ENCODE peak calls at places on chromosomes 4 and X, in nine cellular contexts. One of them, this sample, is unnamed.
A peak's percentile ranks its signal among the peaks of the same experiment; 100 is the strongest.

GRCh38 chr4:16969696-16970135 is 71.3 kb upstream of the LDB2 start:
- DNase-seq in Peyer's patch: peak; percentile 62
- DNase-seq in thoracic aorta: no peak
- DNase-seq in HCT116: no peak
- DNase-seq in neuronal stem cell: no peak
- DNase-seq in upper lobe of right lung: no peak
- DNase-seq in tibial nerve: no peak
- DNase-seq in lung: no peak
- DNase-seq in SJSA1: peak; percentile 26
- DNase-seq in this sample: no peak

GRCh38 chrX:11509786-11510185 is 155.9 kb downstream of the ARHGAP6 start:
- DNase-seq in neuronal stem cell: no peak
- DNase-seq in thoracic aorta: no peak
- DNase-seq in tibial nerve: no peak
- DNase-seq in Peyer's patch: no peak
- DNase-seq in HCT116: no peak
- DNase-seq in lung: no peak
- DNase-seq in upper lobe of right lung: no peak
- DNase-seq in SJSA1: no peak
- DNase-seq in this sample: no peak

GRCh38 chr4:106585920-106586349 is 217.4 kb upstream of the GIMD1 start:
- DNase-seq in SJSA1: no peak
- DNase-seq in upper lobe of right lung: no peak
- DNase-seq in thoracic aorta: no peak
- DNase-seq in neuronal stem cell: no peak
- DNase-seq in lung: no peak
- DNase-seq in tibial nerve: no peak
- DNase-seq in Peyer's patch: no peak
- DNase-seq in HCT116: no peak
- DNase-seq in this sample: no peak

GRCh38 chr4:187128226-187128625 is 404.6 kb upstream of the FAT1 start:
- DNase-seq in lung: no peak
- DNase-seq in SJSA1: peak; percentile 82
- DNase-seq in tibial nerve: no peak
- DNase-seq in Peyer's patch: no peak
- DNase-seq in upper lobe of right lung: no peak
- DNase-seq in HCT116: no peak
- DNase-seq in thoracic aorta: no peak
- DNase-seq in neuronal stem cell: no peak
- DNase-seq in this sample: no peak

GRCh38 chrX:81259714-81260395 is 58.0 kb downstream of the SH3BGRL start:
- DNase-seq in thoracic aorta: no peak
- DNase-seq in upper lobe of right lung: no peak
- DNase-seq in tibial nerve: no peak
- DNase-seq in lung: no peak
- DNase-seq in neuronal stem cell: no peak
- DNase-seq in HCT116: no peak
- DNase-seq in SJSA1: no peak
- DNase-seq in Peyer's patch: no peak
- DNase-seq in this sample: no peak

GRCh38 chr4:98946359-98946758 is 17.4 kb upstream of the EIF4E start:
- DNase-seq in lung: no peak
- DNase-seq in HCT116: no peak
- DNase-seq in tibial nerve: no peak
- DNase-seq in Peyer's patch: no peak
- DNase-seq in upper lobe of right lung: no peak
- DNase-seq in SJSA1: no peak
- DNase-seq in thoracic aorta: no peak
- DNase-seq in neuronal stem cell: no peak
- DNase-seq in this sample: no peak

GRCh38 chrX:106177106-106177981 is 9.2 kb downstream of the PWWP3B start:
- DNase-seq in upper lobe of right lung: peak; percentile 60
- DNase-seq in tibial nerve: peak; percentile 13
- DNase-seq in lung: no peak
- DNase-seq in thoracic aorta: no peak
- DNase-seq in neuronal stem cell: peak; percentile 50
- DNase-seq in HCT116: no peak
- DNase-seq in Peyer's patch: no peak
- DNase-seq in SJSA1: no peak
- DNase-seq in this sample: no peak

GRCh38 chrX:153870288-153870690 is 15.7 kb downstream of the L1CAM start:
- DNase-seq in neuronal stem cell: no peak
- DNase-seq in upper lobe of right lung: no peak
- DNase-seq in HCT116: no peak
- DNase-seq in tibial nerve: no peak
- DNase-seq in thoracic aorta: no peak
- DNase-seq in Peyer's patch: no peak
- DNase-seq in SJSA1: no peak
- DNase-seq in lung: no peak
- DNase-seq in this sample: peak; percentile 59

DNA sequence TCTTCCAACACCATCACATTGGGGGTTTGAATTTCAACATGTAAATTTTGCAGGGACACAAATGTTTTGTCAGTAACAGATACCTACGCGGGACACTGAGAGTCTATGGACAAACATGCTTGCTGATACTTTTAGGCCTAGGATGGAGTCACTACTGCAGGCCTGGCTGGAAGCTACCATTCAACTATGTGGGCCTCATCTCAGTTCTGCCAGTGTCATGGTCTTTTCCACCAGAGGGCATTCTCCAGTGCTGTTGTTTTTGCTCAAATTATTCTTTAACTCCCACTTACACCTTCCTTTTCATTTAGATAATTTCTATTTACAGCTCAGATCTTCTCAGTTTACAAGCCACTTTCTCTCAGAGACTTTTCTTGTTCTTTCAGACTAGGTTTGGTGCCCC is 7.0 kb upstream of the ANK2 start:
- DNase-seq in thoracic aorta: no peak
- DNase-seq in tibial nerve: no peak
- DNase-seq in SJSA1: no peak
- DNase-seq in lung: no peak
- DNase-seq in upper lobe of right lung: no peak
- DNase-seq in HCT116: no peak
- DNase-seq in neuronal stem cell: no peak
- DNase-seq in Peyer's patch: no peak
- DNase-seq in this sample: no peak
- H3K4me3 ChIP-seq in thoracic aorta: no peak overlapping the region
- H3K4me3 ChIP-seq in tibial nerve: no peak overlapping the region
- H3K4me3 ChIP-seq in SJSA1: no peak overlapping the region
- H3K4me3 ChIP-seq in lung: no peak overlapping the region
- H3K4me3 ChIP-seq in upper lobe of right lung: no peak overlapping the region
- H3K4me3 ChIP-seq in HCT116: no peak overlapping the region
- H3K4me3 ChIP-seq in neuronal stem cell: no peak overlapping the region
- H3K4me3 ChIP-seq in Peyer's patch: no peak overlapping the region
- H3K4me3 ChIP-seq in this sample: no peak overlapping the region

DNA sequence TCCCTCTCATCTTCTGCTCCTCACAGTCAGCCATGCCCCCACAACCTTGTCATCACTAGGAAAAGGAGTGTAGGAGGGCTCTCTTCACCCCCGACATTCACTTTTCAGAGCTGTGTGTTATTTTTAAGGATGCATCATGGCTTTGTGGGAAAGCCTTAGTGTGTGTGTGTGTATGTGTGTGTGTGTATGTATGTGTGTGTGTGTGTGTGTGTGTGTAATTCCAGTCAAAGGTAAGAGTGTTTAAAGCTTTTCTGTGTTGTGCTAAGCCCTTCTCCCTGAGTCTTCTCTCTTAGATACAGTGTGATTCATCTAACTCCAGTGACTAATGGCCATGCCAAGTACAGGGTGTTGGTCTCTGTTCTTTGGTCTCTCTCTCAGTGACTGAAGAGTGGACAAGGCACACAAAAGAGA is 76.6 kb downstream of the CHIC2 start:
- DNase-seq in neuronal stem cell: no peak
- DNase-seq in Peyer's patch: peak; percentile 58
- DNase-seq in SJSA1: peak; percentile 19
- DNase-seq in lung: no peak
- DNase-seq in thoracic aorta: no peak
- DNase-seq in HCT116: peak; percentile 26
- DNase-seq in upper lobe of right lung: no peak
- DNase-seq in tibial nerve: no peak
- DNase-seq in this sample: no peak
- H3K27ac ChIP-seq in neuronal stem cell: no peak overlapping the region
- H3K27ac ChIP-seq in Peyer's patch: no peak overlapping the region
- H3K27ac ChIP-seq in SJSA1: no peak overlapping the region
- H3K27ac ChIP-seq in lung: no peak overlapping the region
- H3K27ac ChIP-seq in thoracic aorta: no peak overlapping the region
- H3K27ac ChIP-seq in HCT116: no peak overlapping the region
- H3K27ac ChIP-seq in upper lobe of right lung: no peak overlapping the region
- H3K27ac ChIP-seq in tibial nerve: no peak overlapping the region
- H3K27ac ChIP-seq in this sample: no peak overlapping the region

GRCh38 chrX:9537781-9538180 is 72.9 kb downstream of the TBL1X start:
- DNase-seq in lung: no peak
- DNase-seq in Peyer's patch: no peak
- DNase-seq in HCT116: no peak
- DNase-seq in SJSA1: no peak
- DNase-seq in upper lobe of right lung: no peak
- DNase-seq in neuronal stem cell: no peak
- DNase-seq in thoracic aorta: no peak
- DNase-seq in tibial nerve: no peak
- DNase-seq in this sample: no peak

GRCh38 chrX:9532349-9532748 is 67.5 kb downstream of the TBL1X start:
- DNase-seq in Peyer's patch: no peak
- DNase-seq in SJSA1: no peak
- DNase-seq in HCT116: no peak
- DNase-seq in tibial nerve: no peak
- DNase-seq in neuronal stem cell: no peak
- DNase-seq in thoracic aorta: no peak
- DNase-seq in lung: no peak
- DNase-seq in upper lobe of right lung: no peak
- DNase-seq in this sample: no peak

GRCh38 chrX:9534686-9535085 is 69.8 kb downstream of the TBL1X start:
- DNase-seq in upper lobe of right lung: no peak
- DNase-seq in SJSA1: peak; percentile 20
- DNase-seq in thoracic aorta: no peak
- DNase-seq in tibial nerve: no peak
- DNase-seq in Peyer's patch: no peak
- DNase-seq in HCT116: no peak
- DNase-seq in neuronal stem cell: no peak
- DNase-seq in lung: no peak
- DNase-seq in this sample: no peak

GRCh38 chrX:9533611-9534010 is 68.8 kb downstream of the TBL1X start:
- DNase-seq in upper lobe of right lung: no peak
- DNase-seq in neuronal stem cell: no peak
- DNase-seq in Peyer's patch: no peak
- DNase-seq in thoracic aorta: no peak
- DNase-seq in HCT116: no peak
- DNase-seq in tibial nerve: no peak
- DNase-seq in SJSA1: no peak
- DNase-seq in lung: no peak
- DNase-seq in this sample: no peak

GRCh38 chrX:9535101-9535500 is 70.2 kb downstream of the TBL1X start:
- DNase-seq in Peyer's patch: no peak
- DNase-seq in neuronal stem cell: no peak
- DNase-seq in upper lobe of right lung: no peak
- DNase-seq in HCT116: no peak
- DNase-seq in lung: no peak
- DNase-seq in tibial nerve: no peak
- DNase-seq in thoracic aorta: no peak
- DNase-seq in SJSA1: peak; percentile 13
- DNase-seq in this sample: no peak
- H3K4me1 ChIP-seq in Peyer's patch: no peaks in the 10 kb centered on the region
- H3K4me1 ChIP-seq in neuronal stem cell: peaks cover 22% of the 10 kb centered on the region
- H3K4me1 ChIP-seq in upper lobe of right lung: no peaks in the 10 kb centered on the region
- H3K4me1 ChIP-seq in HCT116: peaks cover 2% of the 10 kb centered on the region
- H3K4me1 ChIP-seq in lung: peaks cover 5% of the 10 kb centered on the region
- H3K4me1 ChIP-seq in tibial nerve: no peaks in the 10 kb centered on the region
- H3K4me1 ChIP-seq in thoracic aorta: peaks cover 7% of the 10 kb centered on the region
- H3K4me1 ChIP-seq in SJSA1: peaks cover 43% of the 10 kb centered on the region
- H3K4me1 ChIP-seq in this sample: peaks cover 36% of the 10 kb centered on the region

GRCh38 chr4:15542795-15543194 is 73.1 kb downstream of the CC2D2A start:
- DNase-seq in HCT116: no peak
- DNase-seq in upper lobe of right lung: no peak
- DNase-seq in SJSA1: no peak
- DNase-seq in Peyer's patch: no peak
- DNase-seq in thoracic aorta: no peak
- DNase-seq in tibial nerve: no peak
- DNase-seq in neuronal stem cell: no peak
- DNase-seq in lung: no peak
- DNase-seq in this sample: no peak

GRCh38 chr4:15531792-15532191 is 62.1 kb downstream of the CC2D2A start:
- DNase-seq in SJSA1: no peak
- DNase-seq in tibial nerve: no peak
- DNase-seq in Peyer's patch: no peak
- DNase-seq in lung: no peak
- DNase-seq in upper lobe of right lung: no peak
- DNase-seq in HCT116: no peak
- DNase-seq in neuronal stem cell: no peak
- DNase-seq in thoracic aorta: no peak
- DNase-seq in this sample: no peak

GRCh38 chr4:15533817-15534216 is 64.1 kb downstream of the CC2D2A start:
- DNase-seq in thoracic aorta: no peak
- DNase-seq in SJSA1: no peak
- DNase-seq in Peyer's patch: no peak
- DNase-seq in tibial nerve: no peak
- DNase-seq in neuronal stem cell: no peak
- DNase-seq in lung: no peak
- DNase-seq in upper lobe of right lung: no peak
- DNase-seq in HCT116: no peak
- DNase-seq in this sample: no peak

GRCh38 chr4:15541941-15542340 is 72.3 kb downstream of the CC2D2A start:
- DNase-seq in lung: no peak
- DNase-seq in neuronal stem cell: no peak
- DNase-seq in upper lobe of right lung: no peak
- DNase-seq in HCT116: no peak
- DNase-seq in Peyer's patch: no peak
- DNase-seq in thoracic aorta: no peak
- DNase-seq in SJSA1: no peak
- DNase-seq in tibial nerve: no peak
- DNase-seq in this sample: no peak

DNA sequence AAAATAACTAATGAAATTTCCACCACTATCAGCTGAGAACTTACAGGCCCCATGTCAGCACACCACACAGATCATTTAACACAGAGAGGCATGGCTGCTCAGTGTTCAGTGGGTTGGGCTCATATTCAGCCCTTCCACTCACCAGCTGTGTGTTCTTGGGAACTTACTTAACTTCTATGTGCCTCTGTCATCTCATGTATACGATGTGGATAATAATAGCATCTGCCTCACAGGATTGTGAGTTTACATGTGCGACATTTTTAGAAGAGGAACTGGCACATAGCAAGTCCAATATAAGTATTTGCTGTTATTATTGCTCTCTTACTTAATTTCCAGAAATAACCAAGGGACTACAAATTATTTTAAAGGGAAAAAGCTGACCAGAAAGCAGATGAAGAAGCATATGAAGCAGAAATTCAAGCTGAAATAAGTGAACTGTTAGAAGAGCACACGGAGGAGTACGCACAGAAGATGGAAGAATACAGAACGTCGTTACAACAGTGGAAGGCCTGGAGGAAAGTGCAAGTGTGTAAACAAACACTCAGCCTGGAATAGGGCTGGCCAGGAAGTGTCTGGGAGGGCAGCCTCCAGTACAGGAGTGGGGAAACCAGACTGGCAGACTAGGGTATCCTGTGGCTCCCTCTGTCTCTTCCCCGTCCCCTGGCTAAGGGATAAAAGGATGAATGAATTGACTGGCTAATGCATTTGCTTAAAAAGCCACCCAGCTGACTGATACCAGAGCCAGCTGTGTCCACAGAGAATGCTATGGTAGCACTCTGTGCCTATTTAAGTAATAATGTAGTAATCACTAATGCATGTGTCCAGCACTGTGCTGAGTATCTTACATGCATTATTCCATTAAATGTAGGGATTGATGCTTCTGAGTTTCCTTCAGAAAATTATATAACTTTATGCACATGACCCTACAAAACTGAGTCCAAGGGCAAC is 67.1 kb downstream of the CC2D2A start:
- DNase-seq in Peyer's patch: no peak
- DNase-seq in tibial nerve: no peak
- DNase-seq in lung: no peak
- DNase-seq in neuronal stem cell: no peak
- DNase-seq in HCT116: no peak
- DNase-seq in SJSA1: no peak
- DNase-seq in upper lobe of right lung: no peak
- DNase-seq in thoracic aorta: no peak
- DNase-seq in this sample: no peak
- H3K4me3 ChIP-seq in Peyer's patch: no peak overlapping the region
- H3K4me3 ChIP-seq in tibial nerve: no peak overlapping the region
- H3K4me3 ChIP-seq in lung: no peak overlapping the region
- H3K4me3 ChIP-seq in neuronal stem cell: no peak overlapping the region
- H3K4me3 ChIP-seq in HCT116: no peak overlapping the region
- H3K4me3 ChIP-seq in SJSA1: no peak overlapping the region
- H3K4me3 ChIP-seq in upper lobe of right lung: no peak overlapping the region
- H3K4me3 ChIP-seq in thoracic aorta: no peak overlapping the region
- H3K4me3 ChIP-seq in this sample: no peak overlapping the region